ENCODE peak calls at places on chromosome 7, in six cellular contexts. X is HCT116, N is astrocyte, V is PC-9, T is keratinocyte, R is HepG2. O is an unnamed sample.

GRCh38 chr7:148856035-148856881 is 27.8 kb downstream of the EZH2 start:
- DNase-seq in N (no peak), X (peak), V (no peak), R (peak), T (peak), O (peak)

GRCh38 chr7:30240401-30240800 is 44.0 kb upstream of the ZNRF2 start:
- DNase-seq in X (no peak), T (no peak), R (no peak), V (no peak), N (peak), O (no peak)

GRCh38 chr7:79453558-79454324 is at the start of gene MAGI2:
- DNase-seq in V (peak), T (no peak), R (peak), X (no peak), N (peak), O (peak)

GRCh38 chr7:82534687-82535086 is 91.1 kb upstream of the CACNA2D1 start:
- DNase-seq in T (no peak), V (peak), N (peak), X (peak), R (no peak), O (no peak)

GRCh38 chr7:18212788-18213187 is 185.1 kb upstream of the PRPS1L1 start:
- DNase-seq in V (no peak), X (no peak), R (no peak), T (no peak), N (peak), O (peak)

GRCh38 chr7:39085590-39086049 is 107.9 kb downstream of the POU6F2 start:
- DNase-seq in X (no peak), R (no peak), T (no peak), N (peak), V (no peak), O (no peak)

GRCh38 chr7:69182596-69183467 is 415.4 kb upstream of the AUTS2 start:
- DNase-seq in T (no peak), N (no peak), X (no peak), R (no peak), V (no peak), O (no peak)

GRCh38 chr7:110534241-110534931 is 556.5 kb upstream of the LRRN3 start:
- DNase-seq in V (peak), T (peak), X (no peak), R (peak), N (peak), O (peak)

GRCh38 chr7:92448185-92448747 is 984 bp downstream of the GATAD1 start:
- DNase-seq in T (no peak), N (peak), X (peak), V (peak), R (peak), O (peak)

GRCh38 chr7:108211382-108212201 is 81.4 kb upstream of the LAMB4 start:
- DNase-seq in X (peak), V (peak), T (no peak), R (peak), N (peak), O (peak)

GRCh38 chr7:130930260-130930659 is 196.3 kb upstream of the KLF14 start:
- DNase-seq in X (no peak), V (no peak), T (no peak), N (no peak), R (no peak), O (no peak)

GRCh38 chr7:17411922-17412321 is 113.5 kb downstream of the AHR start:
- DNase-seq in T (no peak), R (no peak), V (no peak), X (no peak), N (no peak), O (no peak)

GRCh38 chr7:113715981-113716870 is 202.6 kb downstream of the PPP1R3A start:
- DNase-seq in X (no peak), R (no peak), T (no peak), V (no peak), N (no peak), O (no peak)

GRCh38 chr7:133912916-133913697 is 214.0 kb upstream of the LRGUK start:
- DNase-seq in V (no peak), N (peak), R (no peak), X (no peak), T (peak), O (peak)

GRCh38 chr7:54015251-54015650 is 526.9 kb upstream of the VSTM2A start:
- DNase-seq in N (no peak), X (no peak), R (no peak), V (no peak), T (no peak), O (no peak)

GRCh38 chr7:3431306-3431705 is 130.3 kb downstream of the SDK1 start:
- DNase-seq in T (no peak), N (peak), V (no peak), R (no peak), X (no peak), O (no peak)

GRCh38 chr7:126605553-126605952 is 647.2 kb downstream of the GRM8 start:
- DNase-seq in V (no peak), T (no peak), X (no peak), R (no peak), N (no peak), O (no peak)

GRCh38 chr7:23044581-23044980 is 30.7 kb upstream of the HYCC1 start:
- DNase-seq in T (no peak), X (no peak), R (no peak), V (no peak), N (no peak), O (no peak)

GRCh38 chr7:29878081-29878688 is 71.9 kb downstream of the WIPF3 start:
- DNase-seq in X (no peak), N (peak), T (no peak), V (peak), R (peak), O (peak)

GRCh38 chr7:36312064-36312914 is 77.4 kb upstream of the ANLN start:
- DNase-seq in N (no peak), R (peak), V (peak), X (no peak), T (no peak), O (no peak)

GRCh38 chr7:7327423-7327822 is 145.1 kb downstream of the C1GALT1 start:
- DNase-seq in T (no peak), V (no peak), R (no peak), X (no peak), N (no peak), O (no peak)

GRCh38 chr7:86911703-86912102 is 147.8 kb downstream of the ELAPOR2 start:
- DNase-seq in N (no peak), T (no peak), V (no peak), R (peak), X (no peak), O (peak)
- TF ChIP-seq CTCF in N (peak), T (no peak), V (peak), R (no peak), X (peak), O (peak)

DNA sequence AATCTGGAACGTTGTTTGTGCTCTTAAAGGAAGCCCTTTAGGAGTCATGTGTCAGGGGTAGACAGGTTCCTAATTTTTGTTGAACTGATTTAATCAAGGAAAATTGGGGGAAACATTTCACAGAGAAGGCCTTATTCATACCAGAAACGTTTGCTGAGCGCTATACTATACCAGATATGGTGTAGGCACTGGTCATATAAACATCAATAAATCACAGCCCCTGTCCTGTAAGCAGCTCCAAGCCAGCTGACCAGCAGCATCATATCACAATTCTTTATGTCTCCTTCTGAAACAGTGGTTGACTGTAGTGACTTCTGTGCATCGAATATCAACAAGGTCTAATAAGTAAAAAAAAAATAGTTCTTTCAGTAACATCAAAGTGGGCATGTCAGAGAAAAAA is 1.1 kb downstream of the TMEM178B start:
- DNase-seq in N (no peak), R (no peak), T (no peak), X (no peak), V (no peak), O (no peak)
- TF ChIP-seq EZH2 in N (no peak), R (no peak), T (no peak), X (no peak), V (no peak), O (no peak)

GRCh38 chr7:99036531-99037175 is 107.3 kb downstream of the SMURF1 start:
- DNase-seq in T (no peak), R (peak), N (peak), V (no peak), X (no peak), O (peak)
- TF ChIP-seq CTCF in T (peak), R (peak), N (peak), V (peak), X (peak), O (peak)

GRCh38 chr7:157983442-157984137 is 604.0 kb downstream of the PTPRN2 start:
- DNase-seq in V (no peak), X (no peak), N (no peak), R (no peak), T (no peak), O (no peak)
- TF ChIP-seq EZH2 in V (no peak), X (no peak), N (no peak), R (no peak), T (no peak), O (no peak)

DNA sequence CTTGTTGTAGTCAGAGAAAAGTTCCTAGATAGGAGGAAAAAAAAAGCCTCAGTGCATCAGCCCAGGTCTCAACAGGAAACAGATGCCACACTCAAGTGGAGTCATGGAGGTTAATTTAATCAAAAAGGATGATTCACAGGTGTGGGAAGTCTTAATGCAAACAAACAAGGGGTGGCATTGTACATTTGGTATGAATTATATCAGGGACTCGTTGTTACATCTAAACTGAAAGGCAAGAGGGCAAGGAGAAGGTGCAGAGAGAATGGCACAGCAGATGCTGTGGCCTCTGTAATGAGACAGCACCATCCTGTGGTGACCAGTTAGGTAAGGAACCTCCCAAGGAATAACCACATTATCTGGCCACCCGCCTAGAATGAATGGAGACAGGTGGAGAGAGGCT is 133.7 kb downstream of the PTPRZ1 start:
- DNase-seq in X (no peak), V (peak), N (no peak), R (no peak), T (peak), O (no peak)
- TF ChIP-seq CTCF in X (peak), V (no peak), N (no peak), R (no peak), T (peak), O (no peak)